ENCODE peak calls at places on chromosomes 11 and 22, in eight cellular contexts. K, I, J, Z, F, G, Y and B are unnamed samples.

GRCh38 chr11:70854891-70855556 is 397.4 kb downstream of the SHANK2 start:
- DNase-seq in F (no peak), Y (no peak), J (no peak), K (no peak), Z (no peak), I (no peak), G (no peak), B (no peak)

GRCh38 chr11:83151274-83151977 is 5.5 kb upstream of the PCF11 start:
- DNase-seq in Y (no peak), Z (no peak), I (no peak), K (no peak), G (no peak), F (no peak), J (no peak), B (no peak)

GRCh38 chr11:62540804-62541671 is 5.6 kb downstream of the AHNAK start:
- DNase-seq in G (no peak), Y (no peak), I (no peak), Z (peak; percentile 67), K (no peak), F (no peak), J (no peak), B (no peak)

GRCh38 chr11:11464555-11464954 is 111.5 kb upstream of the CSNK2A3 start:
- DNase-seq in G (no peak), I (no peak), K (no peak), J (no peak), F (no peak), Y (no peak), Z (no peak), B (no peak)

GRCh38 chr11:69444381-69445130 is 36.9 kb upstream of the LINC01488 start:
- DNase-seq in J (peak; percentile 30), I (no peak), K (peak; percentile 45), Z (no peak), G (peak; percentile 69), Y (peak; percentile 88), F (no peak), B (no peak)

GRCh38 chr11:79393362-79394043 is 47.3 kb downstream of the TENM4 start:
- DNase-seq in I (no peak), J (no peak), F (no peak), Y (peak; percentile 89), K (no peak), G (no peak), Z (no peak), B (no peak)

GRCh38 chr11:66313321-66314185 is 3.3 kb downstream of the CD248 start:
- DNase-seq in Y (no peak), I (no peak), J (no peak), K (no peak), Z (no peak), G (peak; percentile 82), F (no peak), B (peak; percentile 94)

GRCh38 chr22:44256860-44257560 is 55.7 kb downstream of the SHISAL1 start:
- DNase-seq in F (no peak), K (no peak), G (no peak), Z (no peak), I (no peak), Y (peak; percentile 18), J (no peak), B (peak; percentile 20)

GRCh38 chr11:61947486-61948210 is 2.5 kb upstream of the BEST1 start:
- DNase-seq in Z (peak; percentile 80), G (peak; percentile 91), I (peak; percentile 65), J (peak; percentile 83), Y (peak; percentile 89), F (peak; percentile 54), K (peak; percentile 77), B (peak; percentile 86)

GRCh38 chr22:44728761-44729261 is 23.6 kb upstream of the ARHGAP8 start:
- DNase-seq in Z (no peak), F (no peak), Y (no peak), J (no peak), G (peak; percentile 72), I (no peak), K (no peak), B (no peak)

GRCh38 chr22:36445158-36445668 is 36.2 kb downstream of the TXN2 start:
- DNase-seq in Z (no peak), Y (no peak), J (no peak), F (no peak), I (no peak), K (peak; percentile 47), G (no peak), B (peak; percentile 65)

GRCh38 chr22:50027639-50028537 is 15.3 kb upstream of the IL17REL start:
- DNase-seq in Z (no peak), Y (peak; percentile 85), G (peak; percentile 64), K (no peak), J (no peak), F (no peak), I (no peak), B (peak; percentile 46)

GRCh38 chr11:72848846-72849466 is 34.7 kb downstream of the ATG16L2 start:
- DNase-seq in K (no peak), Z (no peak), Y (peak; percentile 24), J (no peak), G (no peak), I (no peak), F (no peak), B (no peak)

GRCh38 chr22:42773161-42773560 is 52.5 kb upstream of the A4GALT start:
- DNase-seq in F (no peak), Y (peak; percentile 24), J (no peak), K (no peak), I (no peak), Z (peak; percentile 71), G (no peak), B (no peak)

GRCh38 chr11:108115495-108116140 is 5.7 kb upstream of the ACAT1 start:
- DNase-seq in F (no peak), J (no peak), K (no peak), G (peak; percentile 92), Z (peak; percentile 24), I (no peak), Y (no peak), B (no peak)

GRCh38 chr22:30705710-30706651 is 11.3 kb downstream of the OSBP2 start:
- DNase-seq in G (no peak), J (no peak), I (no peak), K (no peak), Y (peak; percentile 29), F (no peak), Z (no peak), B (no peak)

GRCh38 chr11:12382451-12382850 is 5.1 kb downstream of the PARVA start:
- DNase-seq in K (no peak), Z (no peak), G (no peak), Y (no peak), I (no peak), J (no peak), F (no peak), B (no peak)

GRCh38 chr11:102620858-102621561 is 4.1 kb downstream of the MMP20 start:
- DNase-seq in J (no peak), I (no peak), G (no peak), K (no peak), F (no peak), Z (no peak), Y (no peak), B (no peak)

GRCh38 chr11:68326334-68327215 is 14.2 kb downstream of the LRP5 start:
- DNase-seq in K (no peak), G (peak; percentile 64), Y (no peak), Z (no peak), I (no peak), F (no peak), J (no peak), B (no peak)

GRCh38 chr11:77361184-77361583 is 59.7 kb upstream of the GDPD4 start:
- DNase-seq in J (no peak), Y (peak; percentile 4), Z (no peak), F (no peak), I (no peak), K (no peak), G (no peak), B (no peak)

GRCh38 chr22:42389137-42389536 is 43.1 kb downstream of the NFAM1 start:
- DNase-seq in G (peak; percentile 41), J (no peak), F (no peak), Y (no peak), K (no peak), Z (no peak), I (no peak), B (no peak)

GRCh38 chr11:125939081-125939521 is 6.7 kb upstream of the VSIG10L2 start:
- DNase-seq in K (no peak), J (no peak), Y (peak; percentile 34), G (no peak), I (no peak), Z (no peak), F (no peak), B (no peak)